ENCODE peak calls at places on chromosomes 7 and 10, in five cellular contexts. One of them, this sample, is unnamed.

GRCh38 chr7:18597759-18598158 is 102.2 kb downstream of the HDAC9 start:
- DNase-seq in fibroblast of mammary gland: no peak
- DNase-seq in cardiac fibroblast: peak
- DNase-seq in heart left ventricle: no peak
- DNase-seq in CD8-positive, alpha-beta T cell: no peak
- DNase-seq in this sample: no peak

GRCh38 chr10:21899736-21900135 is 103.8 kb downstream of the DNAJC1 start:
- DNase-seq in CD8-positive, alpha-beta T cell: no peak
- DNase-seq in cardiac fibroblast: peak
- DNase-seq in fibroblast of mammary gland: no peak
- DNase-seq in heart left ventricle: no peak
- DNase-seq in this sample: no peak

GRCh38 chr10:3825862-3826351 is 40.9 kb upstream of the KLF6 start:
- DNase-seq in CD8-positive, alpha-beta T cell: no peak
- DNase-seq in heart left ventricle: peak
- DNase-seq in cardiac fibroblast: peak
- DNase-seq in fibroblast of mammary gland: peak
- DNase-seq in this sample: no peak

GRCh38 chr10:49601857-49602256 is 8.3 kb upstream of the SLC18A3 start:
- DNase-seq in fibroblast of mammary gland: peak
- DNase-seq in heart left ventricle: no peak
- DNase-seq in CD8-positive, alpha-beta T cell: peak
- DNase-seq in cardiac fibroblast: peak
- DNase-seq in this sample: no peak

GRCh38 chr7:44994877-44995554 is 5.0 kb upstream of the CCM2 start:
- DNase-seq in heart left ventricle: no peak
- DNase-seq in cardiac fibroblast: no peak
- DNase-seq in fibroblast of mammary gland: no peak
- DNase-seq in CD8-positive, alpha-beta T cell: no peak
- DNase-seq in this sample: no peak

GRCh38 chr10:23371073-23371472 is 26.5 kb upstream of the C10orf67 start:
- DNase-seq in CD8-positive, alpha-beta T cell: no peak
- DNase-seq in fibroblast of mammary gland: no peak
- DNase-seq in heart left ventricle: no peak
- DNase-seq in cardiac fibroblast: no peak
- DNase-seq in this sample: no peak

GRCh38 chr7:55177589-55178261 is 158.9 kb downstream of the EGFR start:
- DNase-seq in cardiac fibroblast: peak
- DNase-seq in CD8-positive, alpha-beta T cell: peak
- DNase-seq in fibroblast of mammary gland: no peak
- DNase-seq in heart left ventricle: peak
- DNase-seq in this sample: no peak

GRCh38 chr7:83519240-83519639 is 129.7 kb downstream of the SEMA3E start:
- DNase-seq in cardiac fibroblast: no peak
- DNase-seq in CD8-positive, alpha-beta T cell: no peak
- DNase-seq in heart left ventricle: no peak
- DNase-seq in fibroblast of mammary gland: no peak
- DNase-seq in this sample: no peak

GRCh38 chr7:113561446-113561845 is 357.4 kb downstream of the PPP1R3A start:
- DNase-seq in cardiac fibroblast: peak
- DNase-seq in fibroblast of mammary gland: peak
- DNase-seq in CD8-positive, alpha-beta T cell: no peak
- DNase-seq in heart left ventricle: no peak
- DNase-seq in this sample: no peak

GRCh38 chr7:98470131-98470985 is 69.5 kb upstream of the BAIAP2L1 start:
- DNase-seq in CD8-positive, alpha-beta T cell: no peak
- DNase-seq in cardiac fibroblast: no peak
- DNase-seq in heart left ventricle: no peak
- DNase-seq in fibroblast of mammary gland: no peak
- DNase-seq in this sample: no peak

GRCh38 chr7:27605283-27605682 is 57.4 kb downstream of the HIBADH start:
- DNase-seq in fibroblast of mammary gland: no peak
- DNase-seq in cardiac fibroblast: no peak
- DNase-seq in heart left ventricle: no peak
- DNase-seq in CD8-positive, alpha-beta T cell: no peak
- DNase-seq in this sample: no peak

GRCh38 chr7:45973725-45974532 is 52.9 kb upstream of the IGFBP3 start:
- DNase-seq in CD8-positive, alpha-beta T cell: no peak
- DNase-seq in heart left ventricle: no peak
- DNase-seq in cardiac fibroblast: peak
- DNase-seq in fibroblast of mammary gland: no peak
- DNase-seq in this sample: no peak

GRCh38 chr10:11849908-11850307 is 26.8 kb downstream of the PROSER2 start:
- DNase-seq in heart left ventricle: no peak
- DNase-seq in CD8-positive, alpha-beta T cell: no peak
- DNase-seq in cardiac fibroblast: no peak
- DNase-seq in fibroblast of mammary gland: peak
- DNase-seq in this sample: no peak

GRCh38 chr10:132566892-132567291 is 29.3 kb downstream of the INPP5A start:
- DNase-seq in heart left ventricle: no peak
- DNase-seq in CD8-positive, alpha-beta T cell: no peak
- DNase-seq in cardiac fibroblast: no peak
- DNase-seq in fibroblast of mammary gland: no peak
- DNase-seq in this sample: no peak

GRCh38 chr10:100810835-100811116 is 65.4 kb downstream of the PAX2 start:
- DNase-seq in CD8-positive, alpha-beta T cell: no peak
- DNase-seq in cardiac fibroblast: no peak
- DNase-seq in fibroblast of mammary gland: no peak
- DNase-seq in heart left ventricle: no peak
- DNase-seq in this sample: no peak

DNA sequence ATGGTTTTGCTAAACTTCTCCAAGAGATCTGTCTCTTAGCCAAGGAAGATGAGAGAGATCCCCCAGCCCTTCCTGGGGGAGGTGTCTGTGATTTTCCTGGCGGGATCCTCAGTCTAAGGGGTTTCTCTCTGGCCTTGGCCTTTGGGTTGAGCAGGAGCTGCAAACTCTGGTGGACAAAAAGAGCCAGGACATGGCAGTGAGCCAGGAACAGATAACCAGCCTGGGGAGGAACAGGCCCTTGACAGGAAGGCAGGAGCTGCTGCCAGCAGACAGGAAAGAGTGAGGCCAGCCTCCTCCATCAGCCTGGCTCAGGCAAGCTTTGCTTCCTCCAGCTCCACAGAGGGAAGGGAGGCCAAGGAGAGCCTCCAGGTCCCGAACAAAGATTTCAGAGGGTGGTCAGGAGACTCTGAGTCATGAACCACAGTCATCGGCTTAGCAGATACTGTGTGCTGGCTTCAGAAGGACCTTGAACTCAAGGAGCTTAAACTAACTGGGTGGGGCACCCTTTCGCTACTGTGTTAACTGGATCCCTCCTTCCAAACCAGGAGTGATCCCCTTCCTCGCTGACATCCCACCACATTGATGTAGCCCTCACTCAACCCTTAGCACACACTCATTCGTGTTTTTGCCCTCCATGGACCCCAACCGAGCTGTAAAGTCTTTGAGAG is 34.7 kb downstream of the DDIT4 start:
- DNase-seq in heart left ventricle: peak
- DNase-seq in CD8-positive, alpha-beta T cell: no peak
- DNase-seq in cardiac fibroblast: peak
- DNase-seq in fibroblast of mammary gland: peak
- DNase-seq in this sample: peak
- TF ChIP-seq CTCF in heart left ventricle: no peak
- TF ChIP-seq CTCF in CD8-positive, alpha-beta T cell: no peak
- TF ChIP-seq CTCF in cardiac fibroblast: peak
- TF ChIP-seq CTCF in fibroblast of mammary gland: no peak
- TF ChIP-seq CTCF in this sample: no peak

DNA sequence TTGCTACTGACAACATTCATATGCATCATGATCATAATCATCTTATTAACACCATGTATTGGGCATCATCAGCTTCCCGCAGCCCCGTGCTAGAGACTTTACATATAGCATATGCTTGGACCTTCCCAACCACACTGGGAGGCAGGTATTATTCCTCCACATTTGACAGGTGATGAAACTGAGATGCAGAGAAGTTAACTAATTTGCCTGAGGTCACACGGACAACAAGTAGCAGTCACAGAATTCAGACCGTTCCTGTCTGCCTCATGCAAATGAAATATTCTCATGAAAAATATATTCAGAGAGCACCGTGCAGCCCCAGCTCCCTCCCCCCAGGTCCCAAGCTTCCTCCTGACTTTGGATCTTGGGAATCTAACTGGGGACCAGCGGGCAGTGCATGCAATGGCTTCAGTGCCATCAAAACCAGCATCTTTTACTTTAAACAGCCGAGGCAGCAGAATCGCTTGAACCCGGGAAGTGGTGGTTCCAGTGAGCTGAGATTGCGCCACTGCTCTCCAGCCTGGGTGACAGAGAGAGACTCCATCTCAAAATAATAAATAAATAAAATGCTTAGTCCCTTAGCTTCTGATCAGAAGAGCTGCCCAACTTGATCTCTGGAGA is 112.2 kb upstream of the GPR26 start:
- DNase-seq in fibroblast of mammary gland: no peak
- DNase-seq in CD8-positive, alpha-beta T cell: peak
- DNase-seq in heart left ventricle: no peak
- DNase-seq in cardiac fibroblast: no peak
- DNase-seq in this sample: no peak
- H3K4me3 ChIP-seq in fibroblast of mammary gland: no peak
- H3K4me3 ChIP-seq in CD8-positive, alpha-beta T cell: no peak
- H3K4me3 ChIP-seq in heart left ventricle: no peak
- H3K4me3 ChIP-seq in cardiac fibroblast: no peak
- H3K4me3 ChIP-seq in this sample: no peak

DNA sequence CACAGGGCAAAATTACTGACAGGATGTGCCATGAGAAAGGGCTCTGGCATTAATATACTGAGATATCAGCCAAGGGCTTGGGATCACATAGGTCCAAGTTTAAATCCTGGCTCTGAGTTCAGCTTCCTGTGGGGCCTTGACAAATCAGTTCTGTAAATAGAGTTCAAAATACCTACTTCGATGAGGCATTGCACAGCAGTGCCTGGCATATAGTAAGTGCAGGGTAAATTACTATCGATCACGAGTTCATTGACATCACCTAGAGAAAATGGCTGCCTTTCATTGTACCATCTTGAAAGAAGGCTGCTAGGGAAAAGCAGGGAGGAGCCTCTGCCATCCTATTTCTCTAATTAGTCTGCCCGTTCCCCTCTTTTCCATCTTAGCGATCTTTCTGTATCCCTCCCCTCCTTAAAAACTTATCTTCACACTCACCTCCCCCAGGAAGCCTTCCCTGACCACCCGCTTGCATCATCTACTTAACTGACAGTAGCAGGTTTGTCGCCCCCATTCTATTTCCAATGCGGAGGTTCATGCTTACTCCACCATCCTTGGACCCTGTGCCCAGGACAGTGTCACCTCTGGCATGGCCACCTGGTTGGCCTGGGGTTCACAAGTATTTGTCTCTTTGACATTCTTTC is 124.5 kb downstream of the C10orf105 start:
- DNase-seq in CD8-positive, alpha-beta T cell: no peak
- DNase-seq in fibroblast of mammary gland: no peak
- DNase-seq in heart left ventricle: no peak
- DNase-seq in cardiac fibroblast: no peak
- DNase-seq in this sample: no peak
- TF ChIP-seq CTCF in CD8-positive, alpha-beta T cell: no peak
- TF ChIP-seq CTCF in fibroblast of mammary gland: no peak
- TF ChIP-seq CTCF in heart left ventricle: no peak
- TF ChIP-seq CTCF in cardiac fibroblast: no peak
- TF ChIP-seq CTCF in this sample: no peak

GRCh38 chr7:39609084-39609461 is 14.3 kb upstream of the RALA start:
- DNase-seq in fibroblast of mammary gland: peak
- DNase-seq in CD8-positive, alpha-beta T cell: no peak
- DNase-seq in heart left ventricle: peak
- DNase-seq in cardiac fibroblast: peak
- DNase-seq in this sample: no peak
- H3K4me3 ChIP-seq in fibroblast of mammary gland: no peak
- H3K4me3 ChIP-seq in CD8-positive, alpha-beta T cell: peak
- H3K4me3 ChIP-seq in heart left ventricle: no peak
- H3K4me3 ChIP-seq in cardiac fibroblast: no peak
- H3K4me3 ChIP-seq in this sample: peak

GRCh38 chr7:132683967-132684690 is 107.9 kb upstream of the PLXNA4 start:
- DNase-seq in fibroblast of mammary gland: no peak
- DNase-seq in CD8-positive, alpha-beta T cell: no peak
- DNase-seq in heart left ventricle: no peak
- DNase-seq in cardiac fibroblast: no peak
- DNase-seq in this sample: no peak
- TF ChIP-seq CTCF in fibroblast of mammary gland: no peak
- TF ChIP-seq CTCF in CD8-positive, alpha-beta T cell: no peak
- TF ChIP-seq CTCF in heart left ventricle: no peak
- TF ChIP-seq CTCF in cardiac fibroblast: no peak
- TF ChIP-seq CTCF in this sample: no peak

GRCh38 chr10:71765176-71765906 is 8.0 kb downstream of the VSIR start:
- DNase-seq in cardiac fibroblast: peak
- DNase-seq in fibroblast of mammary gland: peak
- DNase-seq in CD8-positive, alpha-beta T cell: no peak
- DNase-seq in heart left ventricle: peak
- DNase-seq in this sample: no peak

GRCh38 chr10:71763352-71764127 is 9.8 kb downstream of the VSIR start:
- DNase-seq in cardiac fibroblast: no peak
- DNase-seq in fibroblast of mammary gland: peak
- DNase-seq in CD8-positive, alpha-beta T cell: no peak
- DNase-seq in heart left ventricle: no peak
- DNase-seq in this sample: no peak

GRCh38 chr10:71762324-71762723 is 11.0 kb downstream of the VSIR start:
- DNase-seq in fibroblast of mammary gland: no peak
- DNase-seq in heart left ventricle: no peak
- DNase-seq in cardiac fibroblast: no peak
- DNase-seq in CD8-positive, alpha-beta T cell: no peak
- DNase-seq in this sample: no peak

GRCh38 chr10:71761105-71761511 is 12.2 kb downstream of the VSIR start:
- DNase-seq in cardiac fibroblast: no peak
- DNase-seq in fibroblast of mammary gland: no peak
- DNase-seq in CD8-positive, alpha-beta T cell: no peak
- DNase-seq in heart left ventricle: no peak
- DNase-seq in this sample: no peak

GRCh38 chr10:71761541-71762113 is 11.7 kb downstream of the VSIR start:
- DNase-seq in heart left ventricle: no peak
- DNase-seq in cardiac fibroblast: no peak
- DNase-seq in fibroblast of mammary gland: no peak
- DNase-seq in CD8-positive, alpha-beta T cell: no peak
- DNase-seq in this sample: no peak
- H3K4me3 ChIP-seq in heart left ventricle: no peak
- H3K4me3 ChIP-seq in cardiac fibroblast: no peak
- H3K4me3 ChIP-seq in fibroblast of mammary gland: no peak
- H3K4me3 ChIP-seq in CD8-positive, alpha-beta T cell: peak
- H3K4me3 ChIP-seq in this sample: no peak

GRCh38 chr7:69067397-69067796 is 530.9 kb upstream of the AUTS2 start:
- DNase-seq in cardiac fibroblast: peak
- DNase-seq in fibroblast of mammary gland: peak
- DNase-seq in CD8-positive, alpha-beta T cell: no peak
- DNase-seq in heart left ventricle: no peak
- DNase-seq in this sample: peak
- TF ChIP-seq CTCF in cardiac fibroblast: no peak
- TF ChIP-seq CTCF in fibroblast of mammary gland: peak
- TF ChIP-seq CTCF in CD8-positive, alpha-beta T cell: no peak
- TF ChIP-seq CTCF in heart left ventricle: no peak
- TF ChIP-seq CTCF in this sample: peak

DNA sequence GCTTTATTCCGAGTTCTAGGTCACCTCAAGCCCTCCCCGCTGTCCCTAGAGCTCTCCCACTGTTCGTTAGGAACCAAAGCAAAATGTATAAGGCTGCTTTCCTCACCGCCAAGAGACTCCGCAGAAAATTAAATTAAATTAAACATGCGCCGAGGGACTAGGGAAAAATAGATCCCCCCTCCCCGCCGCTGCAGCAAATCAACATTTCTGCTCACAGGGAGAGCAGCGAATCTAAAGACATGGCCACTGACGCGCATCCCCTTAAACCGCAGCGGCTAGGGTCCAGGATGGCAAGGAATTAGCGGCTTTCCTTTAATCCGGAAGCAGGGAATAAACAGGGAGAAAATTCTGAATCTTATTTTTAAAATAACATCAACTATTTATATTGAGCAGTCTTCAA is 7.6 kb downstream of the SP8 start:
- DNase-seq in CD8-positive, alpha-beta T cell: no peak
- DNase-seq in heart left ventricle: no peak
- DNase-seq in fibroblast of mammary gland: no peak
- DNase-seq in cardiac fibroblast: no peak
- DNase-seq in this sample: no peak
- H3K4me3 ChIP-seq in CD8-positive, alpha-beta T cell: no peak
- H3K4me3 ChIP-seq in heart left ventricle: no peak
- H3K4me3 ChIP-seq in fibroblast of mammary gland: no peak
- H3K4me3 ChIP-seq in cardiac fibroblast: no peak
- H3K4me3 ChIP-seq in this sample: no peak

GRCh38 chr7:141272417-141272816 is 198.6 kb downstream of the TMEM178B start:
- DNase-seq in fibroblast of mammary gland: no peak
- DNase-seq in cardiac fibroblast: no peak
- DNase-seq in CD8-positive, alpha-beta T cell: no peak
- DNase-seq in heart left ventricle: no peak
- DNase-seq in this sample: no peak
- TF ChIP-seq CTCF in fibroblast of mammary gland: peak
- TF ChIP-seq CTCF in cardiac fibroblast: no peak
- TF ChIP-seq CTCF in CD8-positive, alpha-beta T cell: no peak
- TF ChIP-seq CTCF in heart left ventricle: no peak
- TF ChIP-seq CTCF in this sample: no peak